ENCODE peak calls at places on chromosome X, in five cellular contexts. One of them, this sample, is unnamed.

GRCh38 chrX:46647251-46647650 is 73.7 kb downstream of the CHST7 start:
- DNase-seq in A549: peak
- DNase-seq in cardiac fibroblast: no peak
- DNase-seq in thoracic aorta: no peak
- DNase-seq in cardiac muscle cell: no peak
- DNase-seq in this sample: no peak

GRCh38 chrX:30196322-30196721 is 19.0 kb upstream of the MAGEB2 start:
- DNase-seq in A549: peak
- DNase-seq in cardiac fibroblast: peak
- DNase-seq in thoracic aorta: no peak
- DNase-seq in cardiac muscle cell: peak
- DNase-seq in this sample: peak

GRCh38 chrX:68234171-68234910 is 199.0 kb downstream of the OPHN1 start:
- DNase-seq in A549: no peak
- DNase-seq in cardiac fibroblast: no peak
- DNase-seq in thoracic aorta: no peak
- DNase-seq in cardiac muscle cell: no peak
- DNase-seq in this sample: peak

GRCh38 chrX:12080265-12080664 is 58.0 kb upstream of the FRMPD4 start:
- DNase-seq in A549: peak
- DNase-seq in cardiac fibroblast: peak
- DNase-seq in thoracic aorta: no peak
- DNase-seq in cardiac muscle cell: peak
- DNase-seq in this sample: peak

GRCh38 chrX:37441377-37441776 is 92.2 kb downstream of the PRRG1 start:
- DNase-seq in A549: no peak
- DNase-seq in cardiac fibroblast: no peak
- DNase-seq in thoracic aorta: no peak
- DNase-seq in cardiac muscle cell: no peak
- DNase-seq in this sample: no peak

GRCh38 chrX:77668391-77669237 is 117.4 kb downstream of the ATRX start:
- DNase-seq in A549: peak
- DNase-seq in cardiac fibroblast: peak
- DNase-seq in thoracic aorta: no peak
- DNase-seq in cardiac muscle cell: peak
- DNase-seq in this sample: peak

GRCh38 chrX:72461288-72461687 is 111.4 kb downstream of the HDAC8 start:
- DNase-seq in A549: no peak
- DNase-seq in cardiac fibroblast: no peak
- DNase-seq in thoracic aorta: no peak
- DNase-seq in cardiac muscle cell: no peak
- DNase-seq in this sample: no peak

GRCh38 chrX:86455495-86455894 is 307.2 kb downstream of the DACH2 start:
- DNase-seq in A549: no peak
- DNase-seq in cardiac fibroblast: no peak
- DNase-seq in thoracic aorta: no peak
- DNase-seq in cardiac muscle cell: no peak
- DNase-seq in this sample: no peak

GRCh38 chrX:137166591-137166990 is 132.8 kb upstream of the GPR101 start:
- DNase-seq in A549: no peak
- DNase-seq in cardiac fibroblast: no peak
- DNase-seq in thoracic aorta: no peak
- DNase-seq in cardiac muscle cell: no peak
- DNase-seq in this sample: no peak

GRCh38 chrX:136192839-136193414 is 45.6 kb downstream of the FHL1 start:
- DNase-seq in A549: no peak
- DNase-seq in cardiac fibroblast: peak
- DNase-seq in thoracic aorta: no peak
- DNase-seq in cardiac muscle cell: peak
- DNase-seq in this sample: peak

GRCh38 chrX:46500054-46500453 is 45.2 kb downstream of the ZNF674 start:
- DNase-seq in A549: peak
- DNase-seq in cardiac fibroblast: no peak
- DNase-seq in thoracic aorta: no peak
- DNase-seq in cardiac muscle cell: no peak
- DNase-seq in this sample: no peak

GRCh38 chrX:51461053-51462050 is 35.0 kb downstream of the NUDT11 start:
- DNase-seq in A549: peak
- DNase-seq in cardiac fibroblast: peak
- DNase-seq in thoracic aorta: no peak
- DNase-seq in cardiac muscle cell: peak
- DNase-seq in this sample: peak

GRCh38 chrX:138026211-138026610 is 460.3 kb downstream of the ZIC3 start:
- DNase-seq in A549: peak
- DNase-seq in cardiac fibroblast: no peak
- DNase-seq in thoracic aorta: no peak
- DNase-seq in cardiac muscle cell: no peak
- DNase-seq in this sample: peak

GRCh38 chrX:122625821-122626220 is 558.3 kb upstream of the GRIA3 start:
- DNase-seq in A549: no peak
- DNase-seq in cardiac fibroblast: no peak
- DNase-seq in thoracic aorta: no peak
- DNase-seq in cardiac muscle cell: no peak
- DNase-seq in this sample: peak

GRCh38 chrX:150476183-150476699 is 92.2 kb upstream of the MTM1 start:
- DNase-seq in A549: no peak
- DNase-seq in cardiac fibroblast: peak
- DNase-seq in thoracic aorta: no peak
- DNase-seq in cardiac muscle cell: peak
- DNase-seq in this sample: peak

GRCh38 chrX:10569946-10570345 is 50.4 kb downstream of the MID1 start:
- DNase-seq in A549: no peak
- DNase-seq in cardiac fibroblast: no peak
- DNase-seq in thoracic aorta: peak
- DNase-seq in cardiac muscle cell: peak
- DNase-seq in this sample: peak

DNA sequence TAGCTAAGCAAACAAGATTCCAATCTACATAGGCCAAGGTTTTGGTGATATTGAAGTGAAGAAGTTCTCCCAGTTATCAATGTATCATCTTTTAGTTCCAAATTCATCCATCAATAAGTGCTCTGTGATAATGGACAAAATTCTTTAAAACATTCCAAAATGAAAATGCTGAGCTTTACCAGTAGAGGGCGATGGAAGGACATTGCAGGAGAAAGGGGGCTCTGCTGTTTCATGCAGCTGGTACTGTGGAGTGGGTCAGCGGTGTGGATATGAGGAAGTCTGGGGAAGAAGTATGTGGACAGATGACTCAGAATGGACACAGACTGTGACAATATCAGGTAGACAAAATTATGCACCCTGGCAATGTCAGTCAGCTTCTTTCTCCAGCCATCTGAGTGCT is 46.6 kb upstream of the HS6ST2 start:
- DNase-seq in A549: no peak
- DNase-seq in cardiac fibroblast: peak
- DNase-seq in thoracic aorta: no peak
- DNase-seq in cardiac muscle cell: peak
- DNase-seq in this sample: peak
- TF ChIP-seq CTCF in A549: peak
- TF ChIP-seq CTCF in cardiac fibroblast: peak
- TF ChIP-seq CTCF in thoracic aorta: peak
- TF ChIP-seq CTCF in cardiac muscle cell: peak
- TF ChIP-seq CTCF in this sample: peak

DNA sequence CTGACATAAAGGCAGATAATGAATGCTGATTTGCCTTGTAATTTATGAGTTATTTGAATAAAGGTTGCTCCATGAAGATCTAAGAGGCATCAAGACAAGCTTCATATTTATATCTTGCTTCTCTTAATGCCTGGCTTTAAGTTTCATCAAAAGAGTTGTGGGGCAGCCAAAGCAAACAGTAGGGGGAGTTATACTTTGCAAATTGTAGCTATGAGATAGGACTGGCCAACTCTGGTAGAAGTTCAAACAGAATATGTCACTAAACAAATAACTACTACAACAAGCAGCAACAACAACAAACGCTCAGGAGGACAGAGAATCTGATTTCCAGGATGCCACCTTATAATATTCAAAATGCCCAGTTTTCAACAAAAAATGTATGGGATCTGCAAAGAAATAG is 69.1 kb upstream of the PLAC1 start:
- DNase-seq in A549: peak
- DNase-seq in cardiac fibroblast: no peak
- DNase-seq in thoracic aorta: no peak
- DNase-seq in cardiac muscle cell: peak
- DNase-seq in this sample: peak
- TF ChIP-seq CTCF in A549: peak
- TF ChIP-seq CTCF in cardiac fibroblast: peak
- TF ChIP-seq CTCF in thoracic aorta: no peak
- TF ChIP-seq CTCF in cardiac muscle cell: peak
- TF ChIP-seq CTCF in this sample: peak

GRCh38 chrX:38919853-38920528 is 118.7 kb downstream of the MID1IP1 start:
- DNase-seq in A549: no peak
- DNase-seq in cardiac fibroblast: no peak
- DNase-seq in thoracic aorta: no peak
- DNase-seq in cardiac muscle cell: no peak
- DNase-seq in this sample: no peak
- TF ChIP-seq CTCF in A549: no peak
- TF ChIP-seq CTCF in cardiac fibroblast: no peak
- TF ChIP-seq CTCF in thoracic aorta: no peak
- TF ChIP-seq CTCF in cardiac muscle cell: no peak
- TF ChIP-seq CTCF in this sample: no peak

DNA sequence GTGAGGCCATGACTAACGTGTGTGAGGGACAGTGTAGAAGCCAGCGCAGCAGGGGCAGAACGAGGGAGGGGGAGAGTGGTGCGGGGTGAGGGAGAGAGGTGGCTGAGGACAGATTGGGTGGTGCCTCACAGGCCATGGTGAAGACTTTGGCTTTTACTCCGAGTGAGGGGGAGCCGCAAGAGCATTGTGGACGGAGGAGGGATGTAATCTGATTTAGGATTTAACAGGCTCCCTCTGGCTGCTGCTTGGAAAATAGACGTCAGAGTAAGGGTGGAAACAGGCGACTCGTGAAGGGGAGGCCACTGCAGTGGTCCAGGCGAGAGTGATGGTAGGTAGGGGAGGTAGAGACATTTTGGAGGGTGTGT is 13.0 kb downstream of the PPP1R3F start:
- DNase-seq in A549: peak
- DNase-seq in cardiac fibroblast: peak
- DNase-seq in thoracic aorta: no peak
- DNase-seq in cardiac muscle cell: peak
- DNase-seq in this sample: peak
- TF ChIP-seq CTCF in A549: peak
- TF ChIP-seq CTCF in cardiac fibroblast: peak
- TF ChIP-seq CTCF in thoracic aorta: peak
- TF ChIP-seq CTCF in cardiac muscle cell: peak
- TF ChIP-seq CTCF in this sample: peak

GRCh38 chrX:21770631-21771321 is 12.9 kb upstream of the SMPX start:
- DNase-seq in A549: peak
- DNase-seq in cardiac fibroblast: no peak
- DNase-seq in thoracic aorta: no peak
- DNase-seq in cardiac muscle cell: no peak
- DNase-seq in this sample: no peak
- TF ChIP-seq CTCF in A549: no peak
- TF ChIP-seq CTCF in cardiac fibroblast: no peak
- TF ChIP-seq CTCF in thoracic aorta: no peak
- TF ChIP-seq CTCF in cardiac muscle cell: no peak
- TF ChIP-seq CTCF in this sample: no peak

GRCh38 chrX:154717824-154718223 is 33.1 kb downstream of the GAB3 start:
- DNase-seq in A549: no peak
- DNase-seq in cardiac fibroblast: peak
- DNase-seq in thoracic aorta: no peak
- DNase-seq in cardiac muscle cell: peak
- DNase-seq in this sample: peak

GRCh38 chrX:154719132-154719675 is 31.7 kb downstream of the GAB3 start:
- DNase-seq in A549: no peak
- DNase-seq in cardiac fibroblast: peak
- DNase-seq in thoracic aorta: no peak
- DNase-seq in cardiac muscle cell: peak
- DNase-seq in this sample: peak

GRCh38 chrX:154718607-154719006 is 32.3 kb downstream of the GAB3 start:
- DNase-seq in A549: no peak
- DNase-seq in cardiac fibroblast: no peak
- DNase-seq in thoracic aorta: no peak
- DNase-seq in cardiac muscle cell: no peak
- DNase-seq in this sample: no peak

GRCh38 chrX:154720067-154720466 is 30.8 kb downstream of the GAB3 start:
- DNase-seq in A549: no peak
- DNase-seq in cardiac fibroblast: no peak
- DNase-seq in thoracic aorta: no peak
- DNase-seq in cardiac muscle cell: no peak
- DNase-seq in this sample: no peak

DNA sequence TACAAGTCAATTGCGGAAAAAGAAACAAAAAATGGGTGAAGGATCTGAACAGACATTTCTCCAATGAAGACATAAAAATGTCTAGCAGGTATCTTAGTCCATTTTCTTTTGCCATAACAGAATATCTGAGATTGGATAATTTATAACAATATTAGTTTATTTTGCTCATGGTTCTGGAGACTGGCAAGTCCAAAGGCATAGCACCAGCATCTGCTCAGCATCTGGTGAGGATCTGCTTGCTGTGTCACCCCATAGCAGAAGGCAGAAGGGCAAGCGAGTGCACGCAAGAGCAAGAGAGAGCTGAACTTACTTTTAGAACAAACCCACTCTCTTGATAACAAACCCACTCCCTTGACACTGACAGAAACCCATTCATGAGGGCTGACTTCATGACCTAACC is 29.7 kb downstream of the GAB3 start:
- DNase-seq in A549: no peak
- DNase-seq in cardiac fibroblast: no peak
- DNase-seq in thoracic aorta: no peak
- DNase-seq in cardiac muscle cell: no peak
- DNase-seq in this sample: no peak
- TF ChIP-seq CTCF in A549: no peak
- TF ChIP-seq CTCF in cardiac fibroblast: no peak
- TF ChIP-seq CTCF in thoracic aorta: no peak
- TF ChIP-seq CTCF in cardiac muscle cell: no peak
- TF ChIP-seq CTCF in this sample: no peak

This sample was measured in choroid plexus epithelial cell.